ENCODE peak calls at places on chromosomes 7 and 10, in seven cellular contexts. One of them, this sample, is unnamed.

GRCh38 chr10:24446739-24447138 is 237.8 kb downstream of the KIAA1217 start:
- DNase-seq in brain microvascular endothelial cell: peak
- DNase-seq in CD8-positive, alpha-beta T cell: no peak
- DNase-seq in cardiac fibroblast: peak
- DNase-seq in fibroblast of lung: peak
- DNase-seq in cardiac muscle cell: peak
- DNase-seq in AG04450: peak
- DNase-seq in this sample: no peak

GRCh38 chr10:90378524-90379076 is 479.2 kb downstream of the HTR7 start:
- DNase-seq in brain microvascular endothelial cell: peak
- DNase-seq in CD8-positive, alpha-beta T cell: no peak
- DNase-seq in cardiac fibroblast: peak
- DNase-seq in fibroblast of lung: peak
- DNase-seq in cardiac muscle cell: no peak
- DNase-seq in AG04450: peak
- DNase-seq in this sample: peak

GRCh38 chr7:121366852-121367431 is 29.2 kb downstream of the FAM3C start:
- DNase-seq in brain microvascular endothelial cell: no peak
- DNase-seq in CD8-positive, alpha-beta T cell: peak
- DNase-seq in cardiac fibroblast: peak
- DNase-seq in fibroblast of lung: peak
- DNase-seq in cardiac muscle cell: peak
- DNase-seq in AG04450: peak
- DNase-seq in this sample: no peak

GRCh38 chr7:158595068-158595467 is 7.4 kb upstream of the PTPRN2 start:
- DNase-seq in brain microvascular endothelial cell: no peak
- DNase-seq in CD8-positive, alpha-beta T cell: no peak
- DNase-seq in cardiac fibroblast: peak
- DNase-seq in fibroblast of lung: peak
- DNase-seq in cardiac muscle cell: peak
- DNase-seq in AG04450: no peak
- DNase-seq in this sample: no peak

GRCh38 chr10:72356115-72356514 is 1.4 kb upstream of the DNAJB12 start:
- DNase-seq in brain microvascular endothelial cell: no peak
- DNase-seq in CD8-positive, alpha-beta T cell: no peak
- DNase-seq in cardiac fibroblast: no peak
- DNase-seq in fibroblast of lung: no peak
- DNase-seq in cardiac muscle cell: no peak
- DNase-seq in AG04450: no peak
- DNase-seq in this sample: no peak

GRCh38 chr10:72049969-72050781 is 38.2 kb downstream of the SPOCK2 start:
- DNase-seq in brain microvascular endothelial cell: no peak
- DNase-seq in CD8-positive, alpha-beta T cell: no peak
- DNase-seq in cardiac fibroblast: no peak
- DNase-seq in fibroblast of lung: no peak
- DNase-seq in cardiac muscle cell: no peak
- DNase-seq in AG04450: no peak
- DNase-seq in this sample: no peak

GRCh38 chr10:118922226-118922625 is 107.3 kb upstream of the NANOS1 start:
- DNase-seq in brain microvascular endothelial cell: no peak
- DNase-seq in CD8-positive, alpha-beta T cell: no peak
- DNase-seq in cardiac fibroblast: peak
- DNase-seq in fibroblast of lung: no peak
- DNase-seq in cardiac muscle cell: no peak
- DNase-seq in AG04450: no peak
- DNase-seq in this sample: no peak

GRCh38 chr10:3424102-3424803 is 251.7 kb upstream of the PITRM1 start:
- DNase-seq in brain microvascular endothelial cell: peak
- DNase-seq in CD8-positive, alpha-beta T cell: no peak
- DNase-seq in cardiac fibroblast: peak
- DNase-seq in fibroblast of lung: no peak
- DNase-seq in cardiac muscle cell: peak
- DNase-seq in AG04450: no peak
- DNase-seq in this sample: no peak

GRCh38 chr10:9211228-9211627 is 1156.7 kb downstream of the GATA3 start:
- DNase-seq in brain microvascular endothelial cell: peak
- DNase-seq in CD8-positive, alpha-beta T cell: no peak
- DNase-seq in cardiac fibroblast: peak
- DNase-seq in fibroblast of lung: peak
- DNase-seq in cardiac muscle cell: peak
- DNase-seq in AG04450: no peak
- DNase-seq in this sample: no peak

GRCh38 chr10:120508393-120508792 is 51.4 kb downstream of the PLPP4 start:
- DNase-seq in brain microvascular endothelial cell: peak
- DNase-seq in CD8-positive, alpha-beta T cell: no peak
- DNase-seq in cardiac fibroblast: peak
- DNase-seq in fibroblast of lung: no peak
- DNase-seq in cardiac muscle cell: no peak
- DNase-seq in AG04450: no peak
- DNase-seq in this sample: peak

GRCh38 chr7:6402741-6403140 is 45.0 kb downstream of the DAGLB start:
- DNase-seq in brain microvascular endothelial cell: no peak
- DNase-seq in CD8-positive, alpha-beta T cell: no peak
- DNase-seq in cardiac fibroblast: no peak
- DNase-seq in fibroblast of lung: no peak
- DNase-seq in cardiac muscle cell: no peak
- DNase-seq in AG04450: no peak
- DNase-seq in this sample: no peak

GRCh38 chr10:69092959-69093850 is 5.3 kb downstream of the SRGN start:
- DNase-seq in brain microvascular endothelial cell: peak
- DNase-seq in CD8-positive, alpha-beta T cell: peak
- DNase-seq in cardiac fibroblast: peak
- DNase-seq in fibroblast of lung: peak
- DNase-seq in cardiac muscle cell: peak
- DNase-seq in AG04450: peak
- DNase-seq in this sample: no peak

GRCh38 chr7:2416659-2417058 is 13.2 kb downstream of the CHST12 start:
- DNase-seq in brain microvascular endothelial cell: no peak
- DNase-seq in CD8-positive, alpha-beta T cell: no peak
- DNase-seq in cardiac fibroblast: no peak
- DNase-seq in fibroblast of lung: no peak
- DNase-seq in cardiac muscle cell: no peak
- DNase-seq in AG04450: no peak
- DNase-seq in this sample: no peak

GRCh38 chr10:22222236-22223190 is 4.7 kb upstream of the EBLN1 start:
- DNase-seq in brain microvascular endothelial cell: no peak
- DNase-seq in CD8-positive, alpha-beta T cell: no peak
- DNase-seq in cardiac fibroblast: no peak
- DNase-seq in fibroblast of lung: no peak
- DNase-seq in cardiac muscle cell: no peak
- DNase-seq in AG04450: no peak
- DNase-seq in this sample: no peak

GRCh38 chr7:46881507-46882127 is 700.3 kb downstream of the TNS3 start:
- DNase-seq in brain microvascular endothelial cell: peak
- DNase-seq in CD8-positive, alpha-beta T cell: no peak
- DNase-seq in cardiac fibroblast: no peak
- DNase-seq in fibroblast of lung: no peak
- DNase-seq in cardiac muscle cell: peak
- DNase-seq in AG04450: no peak
- DNase-seq in this sample: no peak

DNA sequence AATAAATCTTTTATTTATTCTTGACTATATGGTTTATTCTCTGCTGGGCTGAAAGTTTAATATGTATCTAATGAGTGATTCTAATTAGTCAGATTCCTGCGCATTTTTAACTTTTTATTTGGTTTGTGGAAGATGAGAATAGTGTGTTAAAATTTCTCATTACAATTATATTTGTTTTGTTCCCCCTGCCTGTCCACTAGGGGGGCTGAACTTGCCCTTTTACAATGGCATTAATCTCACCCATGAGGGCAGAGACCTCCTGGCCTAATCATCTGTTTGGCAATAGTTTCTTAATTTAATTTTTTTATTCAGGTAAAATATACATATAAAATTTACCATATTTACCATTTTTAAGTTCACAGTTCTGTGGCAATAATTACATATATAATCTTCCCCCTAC is 278.5 kb upstream of the NPY start:
- DNase-seq in brain microvascular endothelial cell: no peak
- DNase-seq in CD8-positive, alpha-beta T cell: no peak
- DNase-seq in cardiac fibroblast: no peak
- DNase-seq in fibroblast of lung: no peak
- DNase-seq in cardiac muscle cell: no peak
- DNase-seq in AG04450: no peak
- DNase-seq in this sample: no peak
- TF ChIP-seq CTCF in brain microvascular endothelial cell: no peak
- TF ChIP-seq CTCF in CD8-positive, alpha-beta T cell: no peak
- TF ChIP-seq CTCF in cardiac fibroblast: no peak
- TF ChIP-seq CTCF in fibroblast of lung: no peak
- TF ChIP-seq CTCF in cardiac muscle cell: no peak
- TF ChIP-seq CTCF in AG04450: peak
- TF ChIP-seq CTCF in this sample: no peak

GRCh38 chr7:19772858-19773337 is 519 bp downstream of the TMEM196 start:
- DNase-seq in brain microvascular endothelial cell: peak
- DNase-seq in CD8-positive, alpha-beta T cell: no peak
- DNase-seq in cardiac fibroblast: peak
- DNase-seq in fibroblast of lung: peak
- DNase-seq in cardiac muscle cell: peak
- DNase-seq in AG04450: no peak
- DNase-seq in this sample: no peak
- H3K4me3 ChIP-seq in brain microvascular endothelial cell: peak
- H3K4me3 ChIP-seq in CD8-positive, alpha-beta T cell: no peak
- H3K4me3 ChIP-seq in cardiac fibroblast: no peak
- H3K4me3 ChIP-seq in fibroblast of lung: peak
- H3K4me3 ChIP-seq in cardiac muscle cell: no peak
- H3K4me3 ChIP-seq in AG04450: no peak
- H3K4me3 ChIP-seq in this sample: no peak

GRCh38 chr7:67608806-67609205 is 612.2 kb downstream of the TYW1 start:
- DNase-seq in brain microvascular endothelial cell: no peak
- DNase-seq in CD8-positive, alpha-beta T cell: no peak
- DNase-seq in cardiac fibroblast: no peak
- DNase-seq in fibroblast of lung: no peak
- DNase-seq in cardiac muscle cell: no peak
- DNase-seq in AG04450: no peak
- DNase-seq in this sample: no peak
- TF ChIP-seq CTCF in brain microvascular endothelial cell: no peak
- TF ChIP-seq CTCF in CD8-positive, alpha-beta T cell: no peak
- TF ChIP-seq CTCF in cardiac fibroblast: no peak
- TF ChIP-seq CTCF in fibroblast of lung: no peak
- TF ChIP-seq CTCF in cardiac muscle cell: no peak
- TF ChIP-seq CTCF in AG04450: no peak
- TF ChIP-seq CTCF in this sample: no peak

GRCh38 chr7:27193335-27194001 is 6.4 kb downstream of the HOXA13 start:
- DNase-seq in brain microvascular endothelial cell: no peak
- DNase-seq in CD8-positive, alpha-beta T cell: no peak
- DNase-seq in cardiac fibroblast: no peak
- DNase-seq in fibroblast of lung: no peak
- DNase-seq in cardiac muscle cell: no peak
- DNase-seq in AG04450: no peak
- DNase-seq in this sample: no peak

GRCh38 chr7:27194002-27194352 is 5.9 kb downstream of the HOXA13 start:
- DNase-seq in brain microvascular endothelial cell: no peak
- DNase-seq in CD8-positive, alpha-beta T cell: no peak
- DNase-seq in cardiac fibroblast: no peak
- DNase-seq in fibroblast of lung: no peak
- DNase-seq in cardiac muscle cell: no peak
- DNase-seq in AG04450: no peak
- DNase-seq in this sample: no peak

GRCh38 chr7:27191716-27192545 is 6.9 kb upstream of the HOXA11 start:
- DNase-seq in brain microvascular endothelial cell: no peak
- DNase-seq in CD8-positive, alpha-beta T cell: no peak
- DNase-seq in cardiac fibroblast: no peak
- DNase-seq in fibroblast of lung: no peak
- DNase-seq in cardiac muscle cell: no peak
- DNase-seq in AG04450: no peak
- DNase-seq in this sample: no peak

GRCh38 chr7:27191081-27191715 is 6.2 kb upstream of the HOXA11 start:
- DNase-seq in brain microvascular endothelial cell: no peak
- DNase-seq in CD8-positive, alpha-beta T cell: no peak
- DNase-seq in cardiac fibroblast: no peak
- DNase-seq in fibroblast of lung: no peak
- DNase-seq in cardiac muscle cell: no peak
- DNase-seq in AG04450: no peak
- DNase-seq in this sample: no peak

GRCh38 chr7:27192546-27193334 is 7.2 kb downstream of the HOXA13 start:
- DNase-seq in brain microvascular endothelial cell: no peak
- DNase-seq in CD8-positive, alpha-beta T cell: no peak
- DNase-seq in cardiac fibroblast: no peak
- DNase-seq in fibroblast of lung: no peak
- DNase-seq in cardiac muscle cell: no peak
- DNase-seq in AG04450: no peak
- DNase-seq in this sample: no peak
- H3K4me3 ChIP-seq in brain microvascular endothelial cell: no peak
- H3K4me3 ChIP-seq in CD8-positive, alpha-beta T cell: no peak
- H3K4me3 ChIP-seq in cardiac fibroblast: no peak
- H3K4me3 ChIP-seq in fibroblast of lung: peak
- H3K4me3 ChIP-seq in cardiac muscle cell: no peak
- H3K4me3 ChIP-seq in AG04450: no peak
- H3K4me3 ChIP-seq in this sample: no peak

GRCh38 chr10:54441286-54441685 is 359.7 kb downstream of the PCDH15 start:
- DNase-seq in brain microvascular endothelial cell: no peak
- DNase-seq in CD8-positive, alpha-beta T cell: no peak
- DNase-seq in cardiac fibroblast: no peak
- DNase-seq in fibroblast of lung: no peak
- DNase-seq in cardiac muscle cell: no peak
- DNase-seq in AG04450: no peak
- DNase-seq in this sample: no peak

DNA sequence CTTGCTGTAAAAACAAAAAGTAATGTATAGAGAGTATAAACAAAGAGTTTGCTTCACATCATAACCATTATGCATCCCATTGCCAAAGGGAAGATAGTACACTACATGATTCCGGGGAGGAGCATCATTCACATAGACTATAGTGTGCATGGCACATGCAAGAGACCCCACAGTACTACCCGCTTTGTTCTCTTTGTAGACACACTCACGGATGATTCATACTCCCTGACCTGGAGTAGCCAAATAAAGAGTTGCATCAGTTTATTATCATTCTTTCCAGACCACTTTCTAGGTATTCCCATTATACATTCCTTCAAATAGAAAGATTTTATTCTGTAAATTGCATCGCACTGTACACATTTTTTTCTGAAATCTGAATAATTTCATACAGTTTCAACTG is 356.8 kb downstream of the PCDH15 start:
- DNase-seq in brain microvascular endothelial cell: no peak
- DNase-seq in CD8-positive, alpha-beta T cell: no peak
- DNase-seq in cardiac fibroblast: no peak
- DNase-seq in fibroblast of lung: no peak
- DNase-seq in cardiac muscle cell: no peak
- DNase-seq in AG04450: no peak
- DNase-seq in this sample: no peak
- TF ChIP-seq CTCF in brain microvascular endothelial cell: no peak
- TF ChIP-seq CTCF in CD8-positive, alpha-beta T cell: no peak
- TF ChIP-seq CTCF in cardiac fibroblast: no peak
- TF ChIP-seq CTCF in fibroblast of lung: no peak
- TF ChIP-seq CTCF in cardiac muscle cell: no peak
- TF ChIP-seq CTCF in AG04450: no peak
- TF ChIP-seq CTCF in this sample: no peak

GRCh38 chr7:16850772-16851466 is 30.9 kb downstream of the AGR3 start:
- DNase-seq in brain microvascular endothelial cell: no peak
- DNase-seq in CD8-positive, alpha-beta T cell: no peak
- DNase-seq in cardiac fibroblast: no peak
- DNase-seq in fibroblast of lung: no peak
- DNase-seq in cardiac muscle cell: no peak
- DNase-seq in AG04450: no peak
- DNase-seq in this sample: no peak
- H3K4me3 ChIP-seq in brain microvascular endothelial cell: peak
- H3K4me3 ChIP-seq in CD8-positive, alpha-beta T cell: no peak
- H3K4me3 ChIP-seq in cardiac fibroblast: no peak
- H3K4me3 ChIP-seq in fibroblast of lung: no peak
- H3K4me3 ChIP-seq in cardiac muscle cell: no peak
- H3K4me3 ChIP-seq in AG04450: no peak
- H3K4me3 ChIP-seq in this sample: no peak

This sample was measured in AG04449.